ENCODE peak calls at places on chromosome 5, in nine cellular contexts. Z, F, A, D, U, H, I, J and P are unnamed samples.

GRCh38 chr5:6847896-6848295 is 134.7 kb downstream of the TENT4A start:
- DNase-seq in H (no peak), J (no peak), A (no peak), D (no peak), U (no peak), I (no peak), Z (no peak), F (no peak), P (no peak)

GRCh38 chr5:66713998-66714397 is 117.8 kb downstream of the MAST4 start:
- DNase-seq in F (no peak), D (peak), I (no peak), Z (no peak), A (peak), U (no peak), H (no peak), J (no peak), P (no peak)

GRCh38 chr5:15522141-15522540 is 22.2 kb downstream of the FBXL7 start:
- DNase-seq in A (no peak), Z (no peak), D (no peak), F (no peak), I (no peak), H (no peak), J (peak), U (no peak), P (no peak)

GRCh38 chr5:74441616-74442015 is 198.9 kb downstream of the ENC1 start:
- DNase-seq in F (no peak), U (no peak), Z (no peak), J (no peak), A (no peak), D (no peak), I (no peak), H (no peak), P (no peak)

GRCh38 chr5:179803651-179804598 is 2.7 kb downstream of the MGAT4B start:
- DNase-seq in I (no peak), A (no peak), H (peak), F (peak), J (peak), U (peak), D (no peak), Z (peak), P (peak)

GRCh38 chr5:20000416-20000815 is 12.4 kb upstream of the CDH18 start:
- DNase-seq in Z (no peak), U (no peak), F (no peak), J (no peak), I (no peak), H (no peak), D (no peak), A (no peak), P (no peak)

GRCh38 chr5:92922231-92922967 is 658.6 kb downstream of the NR2F1-AS1 start:
- DNase-seq in H (no peak), D (no peak), I (no peak), U (no peak), A (no peak), J (no peak), Z (no peak), F (no peak), P (no peak)

GRCh38 chr5:572398-573019 is 39.6 kb upstream of the CEP72 start:
- DNase-seq in J (no peak), I (no peak), H (no peak), A (no peak), Z (peak), U (no peak), F (no peak), D (no peak), P (no peak)

GRCh38 chr5:52838306-52839015 is 50.7 kb downstream of the ITGA1 start:
- DNase-seq in A (no peak), F (peak), H (peak), U (no peak), D (no peak), J (no peak), Z (no peak), I (no peak), P (no peak)

GRCh38 chr5:149488645-149489306 is 62.5 kb downstream of the CSNK1A1 start:
- DNase-seq in A (no peak), J (no peak), I (no peak), U (no peak), F (no peak), Z (no peak), H (no peak), D (peak), P (no peak)

GRCh38 chr5:78907255-78907886 is 77.7 kb downstream of the ARSB start:
- DNase-seq in F (no peak), H (peak), U (no peak), A (peak), I (no peak), Z (peak), J (peak), D (no peak), P (peak)

GRCh38 chr5:171966270-171966669 is 40.2 kb downstream of the FBXW11 start:
- DNase-seq in U (no peak), F (no peak), A (no peak), D (no peak), I (no peak), J (peak), Z (no peak), H (no peak), P (no peak)

GRCh38 chr5:77358566-77359205 is 133.4 kb downstream of the WDR41 start:
- DNase-seq in H (peak), D (no peak), I (no peak), J (no peak), U (no peak), A (no peak), Z (no peak), F (no peak), P (no peak)

GRCh38 chr5:144469106-144469505 is 298.4 kb downstream of the KCTD16 start:
- DNase-seq in H (peak), Z (no peak), F (no peak), D (no peak), A (no peak), U (no peak), J (no peak), I (no peak), P (no peak)

GRCh38 chr5:73451218-73452130 is 2.9 kb upstream of the FOXD1 start:
- DNase-seq in U (peak), A (no peak), J (peak), F (peak), Z (no peak), H (peak), D (peak), I (no peak), P (no peak)

GRCh38 chr5:168747987-168748777 is 169.0 kb upstream of the PANK3 start:
- DNase-seq in A (no peak), H (no peak), I (peak), J (no peak), D (peak), Z (no peak), U (peak), F (peak), P (peak)

GRCh38 chr5:81969912-81970311 is 1.9 kb upstream of the ATG10 start:
- DNase-seq in J (no peak), I (no peak), Z (no peak), A (no peak), U (no peak), F (no peak), H (no peak), D (no peak), P (no peak)

GRCh38 chr5:135008981-135009735 is 24.9 kb downstream of the PITX1 start:
- DNase-seq in H (no peak), J (no peak), Z (peak), U (no peak), A (no peak), D (no peak), F (no peak), I (no peak), P (no peak)

GRCh38 chr5:76953551-76954382 is 922 bp downstream of the CRHBP start:
- DNase-seq in H (no peak), A (no peak), F (no peak), J (peak), D (peak), Z (no peak), U (peak), I (no peak), P (no peak)

GRCh38 chr5:124746252-124746915 is at the start of gene ZNF608:
- DNase-seq in U (no peak), J (peak), Z (no peak), D (peak), A (peak), H (peak), F (peak), I (no peak), P (no peak)
- TF ChIP-seq POLR2A in U (no peak), J (no peak), Z (no peak), D (no peak), A (no peak), H (no peak), F (peak), I (no peak), P (no peak)

GRCh38 chr5:14212838-14213237 is 69.7 kb downstream of the TRIO start:
- DNase-seq in U (no peak), J (no peak), F (no peak), D (peak), Z (no peak), I (no peak), A (no peak), H (no peak), P (no peak)
- TF ChIP-seq POLR2A in U (no peak), J (no peak), F (no peak), D (no peak), Z (no peak), I (peak), A (no peak), H (no peak), P (no peak)

GRCh38 chr5:150658699-150659265 is 2.3 kb upstream of the MYOZ3 start:
- DNase-seq in J (peak), F (no peak), A (no peak), U (peak), I (no peak), D (no peak), Z (peak), H (no peak), P (no peak)
- TF ChIP-seq POLR2A in J (peak), F (peak), A (no peak), U (no peak), I (no peak), D (no peak), Z (no peak), H (no peak), P (no peak)

GRCh38 chr5:103834216-103834615 is 271.6 kb upstream of the NUDT12 start:
- DNase-seq in U (no peak), H (no peak), A (no peak), F (no peak), J (no peak), D (no peak), Z (no peak), I (no peak), P (no peak)
- TF ChIP-seq POLR2A in U (no peak), H (no peak), A (no peak), F (no peak), J (no peak), D (no peak), Z (no peak), I (no peak), P (no peak)